ENCODE peak calls at places on chromosomes 3 and 15, in ten cellular contexts. K, Z, Q, R, G, Y, M, S, C and T are unnamed samples.

GRCh38 chr15:64856429-64857145 is 14.9 kb downstream of the PLEKHO2 start:
- DNase-seq in K (peak), M (no peak), G (no peak), C (no peak), Q (peak), Z (peak), R (peak), Y (no peak), S (no peak), T (peak)

GRCh38 chr3:129650256-129650872 is 43.9 kb upstream of the PLXND1 start:
- DNase-seq in G (peak), Y (peak), Z (peak), K (peak), M (peak), Q (peak), C (peak), S (peak), R (peak), T (peak)

GRCh38 chr3:84600703-84601225 is 358.0 kb upstream of the CADM2 start:
- DNase-seq in K (no peak), R (no peak), Y (no peak), M (no peak), S (no peak), Q (no peak), G (no peak), C (no peak), Z (no peak), T (no peak)

GRCh38 chr15:57302640-57303257 is 73.6 kb upstream of the CGNL1 start:
- DNase-seq in Q (no peak), Y (no peak), Z (no peak), G (no peak), K (no peak), R (no peak), S (no peak), M (no peak), C (no peak), T (no peak)

GRCh38 chr15:82111918-82112317 is 66.1 kb upstream of the MEX3B start:
- DNase-seq in G (no peak), K (no peak), M (no peak), Y (no peak), C (no peak), Q (no peak), Z (no peak), R (no peak), S (no peak), T (no peak)

GRCh38 chr15:78726870-78727551 is 84.3 kb downstream of the ADAMTS7 start:
- DNase-seq in R (no peak), M (no peak), C (no peak), K (no peak), Y (no peak), S (no peak), Q (no peak), G (no peak), Z (no peak), T (no peak)

GRCh38 chr3:123067689-123068226 is 933 bp downstream of the PDIA5 start:
- DNase-seq in R (no peak), Y (no peak), C (no peak), K (no peak), G (peak), S (no peak), Z (no peak), Q (no peak), M (peak), T (peak)

GRCh38 chr3:54213910-54214309 is 91.6 kb downstream of the CACNA2D3 start:
- DNase-seq in Z (peak), K (no peak), G (no peak), M (no peak), R (peak), C (no peak), Y (no peak), Q (no peak), S (no peak), T (no peak)

GRCh38 chr3:14555835-14556234 is 15.7 kb upstream of the GRIP2 start:
- DNase-seq in R (no peak), M (peak), S (no peak), C (no peak), Y (no peak), G (no peak), Q (peak), Z (no peak), K (peak), T (peak)

GRCh38 chr3:15812183-15812582 is 14.4 kb upstream of the ANKRD28 start:
- DNase-seq in C (no peak), Y (no peak), M (no peak), S (no peak), G (no peak), Q (no peak), Z (peak), K (no peak), R (peak), T (no peak)

GRCh38 chr15:79025201-79025600 is 65.4 kb downstream of the RASGRF1 start:
- DNase-seq in G (no peak), C (peak), Q (no peak), K (no peak), M (peak), Y (no peak), S (no peak), R (no peak), Z (no peak), T (peak)

GRCh38 chr15:25170113-25170731 is 215.4 kb downstream of the SNRPN start:
- DNase-seq in Q (peak), Z (no peak), S (no peak), R (no peak), C (no peak), Y (no peak), G (no peak), K (no peak), M (peak), T (peak)

GRCh38 chr15:59438891-59439290 is 905 bp downstream of the FAM81A start:
- DNase-seq in Q (no peak), S (no peak), K (peak), R (no peak), Y (no peak), Z (no peak), M (peak), C (no peak), G (no peak), T (peak)

GRCh38 chr15:45790325-45790943 is 155.6 kb downstream of the SQOR start:
- DNase-seq in K (no peak), S (no peak), C (no peak), G (no peak), M (no peak), Q (no peak), Y (no peak), R (peak), Z (peak), T (no peak)

GRCh38 chr3:127192576-127193232 is at the start of gene PRR23E:
- DNase-seq in M (peak), Q (no peak), R (no peak), S (no peak), K (no peak), C (no peak), Z (no peak), Y (no peak), G (no peak), T (no peak)

GRCh38 chr3:41144631-41145030 is 54.7 kb upstream of the CTNNB1 start:
- DNase-seq in Q (no peak), S (no peak), K (no peak), G (no peak), Z (no peak), Y (no peak), R (no peak), C (no peak), M (no peak), T (no peak)

GRCh38 chr15:61521961-61522360 is 292.9 kb upstream of the RORA start:
- DNase-seq in S (peak), K (no peak), Y (no peak), G (no peak), M (no peak), Q (no peak), R (no peak), C (no peak), Z (no peak), T (no peak)

GRCh38 chr15:62482715-62483429 is 317.8 kb upstream of the C2CD4B start:
- DNase-seq in Z (peak), M (no peak), G (no peak), K (no peak), Q (no peak), C (peak), Y (no peak), R (no peak), S (no peak), T (no peak)

GRCh38 chr3:42683875-42684593 is 1.3 kb upstream of the KLHL40 start:
- DNase-seq in Y (no peak), C (no peak), M (peak), G (no peak), Z (peak), R (peak), K (peak), Q (peak), S (peak), T (no peak)

GRCh38 chr3:56894912-56895431 is 93.2 kb upstream of the ARHGEF3 start:
- DNase-seq in M (no peak), C (no peak), R (peak), Z (peak), Y (no peak), S (peak), Q (no peak), K (peak), G (no peak), T (no peak)

GRCh38 chr15:70451861-70452653 is 311.3 kb downstream of the UACA start:
- DNase-seq in C (no peak), M (peak), S (no peak), R (no peak), K (no peak), Z (no peak), G (peak), Q (no peak), Y (no peak), T (no peak)

GRCh38 chr3:196288141-196288460 is 575 bp upstream of the PCYT1A start:
- DNase-seq in Y (no peak), C (no peak), S (no peak), G (no peak), R (peak), Q (no peak), K (no peak), M (no peak), Z (peak), T (no peak)

GRCh38 chr3:63964287-63965073 is 52.3 kb upstream of the SCAANT1 start:
- DNase-seq in C (no peak), Y (no peak), M (no peak), Z (no peak), G (no peak), S (no peak), Q (no peak), K (no peak), R (no peak), T (no peak)

GRCh38 chr3:141373768-141374526 is 5.6 kb downstream of the ZBTB38 start:
- DNase-seq in Z (no peak), M (no peak), K (no peak), S (no peak), C (no peak), Q (no peak), G (no peak), Y (no peak), R (no peak), T (no peak)

GRCh38 chr15:82262422-82263026 is at the start of the genes EFL1 and SAXO2:
- DNase-seq in G (peak), C (peak), S (peak), Z (peak), M (peak), K (peak), Q (peak), Y (peak), R (peak), T (peak)

GRCh38 chr3:129441782-129442181 is 1.8 kb downstream of the IFT122 start:
- DNase-seq in Y (no peak), Z (peak), R (peak), Q (no peak), K (no peak), C (no peak), G (no peak), M (no peak), S (no peak), T (peak)

GRCh38 chr3:148604270-148605085 is 93.2 kb upstream of the AGTR1 start:
- DNase-seq in Q (peak), K (no peak), R (peak), G (no peak), Y (no peak), C (no peak), M (no peak), Z (peak), S (no peak), T (no peak)

GRCh38 chr15:52076889-52077781 is 35.4 kb downstream of the BCL2L10 start:
- DNase-seq in Z (peak), M (peak), G (no peak), S (peak), K (no peak), C (no peak), R (peak), Q (no peak), Y (no peak), T (no peak)

GRCh38 chr15:80251505-80252280 is at the start of gene CTXND1:
- DNase-seq in Y (no peak), S (no peak), G (no peak), Q (no peak), R (no peak), C (no peak), K (no peak), Z (no peak), M (no peak), T (no peak)

GRCh38 chr3:86954226-86954625 is 36.7 kb downstream of the VGLL3 start:
- DNase-seq in G (no peak), Y (no peak), C (no peak), S (no peak), Q (no peak), K (no peak), M (no peak), Z (no peak), R (no peak), T (no peak)

GRCh38 chr15:93298901-93299300 is 209.9 kb upstream of the RGMA start:
- DNase-seq in M (peak), K (no peak), S (no peak), R (no peak), Q (peak), G (no peak), Z (no peak), C (no peak), Y (no peak), T (no peak)

GRCh38 chr15:30990036-30990435 is 1.4 kb downstream of the MTMR10 start:
- DNase-seq in K (no peak), M (no peak), Q (no peak), S (no peak), Y (no peak), C (no peak), G (no peak), Z (no peak), R (no peak), T (no peak)

GRCh38 chr15:63371297-63371918 is 10.2 kb downstream of the CA12 start:
- DNase-seq in Y (no peak), C (no peak), M (no peak), Q (peak), Z (peak), S (peak), G (no peak), R (peak), K (no peak), T (no peak)

GRCh38 chr3:112027839-112028238 is 6.7 kb upstream of the TMPRSS7 start:
- DNase-seq in S (no peak), K (no peak), Q (no peak), C (no peak), M (no peak), R (peak), Y (no peak), Z (peak), G (no peak), T (no peak)